ENCODE peak calls at places on chromosomes 3 and 15, in six cellular contexts. D is RWPE1, C is breast epithelium, V is A549, G is pancreas, E is RWPE2. F is an unnamed sample.

GRCh38 chr15:57957113-57957512 is 108.4 kb downstream of the ALDH1A2 start:
- DNase-seq in V (no peak), E (no peak), D (no peak), G (no peak), C (no peak), F (no peak)

GRCh38 chr3:160801386-160802118 is 45.5 kb downstream of the PPM1L start:
- DNase-seq in D (no peak), V (no peak), C (no peak), E (no peak), G (no peak), F (no peak)

GRCh38 chr15:63597033-63597790 is at the start of gene FBXL22:
- DNase-seq in V (no peak), E (no peak), G (no peak), D (no peak), C (no peak), F (peak)

GRCh38 chr15:85751731-85752421 is 42.8 kb downstream of the KLHL25 start:
- DNase-seq in D (no peak), C (no peak), E (peak), V (no peak), G (no peak), F (peak)

GRCh38 chr3:62101488-62101887 is 271.9 kb downstream of the FEZF2 start:
- DNase-seq in G (no peak), D (no peak), V (no peak), E (no peak), C (no peak), F (no peak)

GRCh38 chr15:92463826-92464225 is 70.1 kb downstream of the ST8SIA2 start:
- DNase-seq in D (no peak), G (no peak), E (no peak), C (no peak), V (peak), F (no peak)

GRCh38 chr3:12891985-12892839 is 50.8 kb upstream of the RPL32 start:
- DNase-seq in C (peak), E (no peak), V (peak), G (peak), D (peak), F (peak)

GRCh38 chr3:195763248-195763830 is 42.6 kb downstream of the MUC20 start:
- DNase-seq in C (no peak), V (no peak), E (no peak), G (no peak), D (no peak), F (no peak)

GRCh38 chr15:38624248-38625214 is 59.9 kb upstream of the RASGRP1 start:
- DNase-seq in V (no peak), G (no peak), C (no peak), E (no peak), D (no peak), F (no peak)

GRCh38 chr3:154779571-154779970 is 300.5 kb upstream of the MME start:
- DNase-seq in E (no peak), G (no peak), V (no peak), C (no peak), D (peak), F (no peak)

GRCh38 chr3:38334656-38335055 is 11.9 kb upstream of the XYLB start:
- DNase-seq in G (no peak), C (no peak), E (no peak), D (no peak), V (no peak), F (no peak)

GRCh38 chr3:169668081-169668956 is 4.8 kb upstream of the MECOM start:
- DNase-seq in C (no peak), D (peak), V (peak), G (peak), E (no peak), F (peak)

GRCh38 chr3:6526321-6526720 is 334.6 kb upstream of the GRM7 start:
- DNase-seq in G (no peak), D (no peak), V (no peak), C (no peak), E (no peak), F (no peak)

GRCh38 chr3:73623996-73624362 is 762 bp downstream of the PDZRN3 start:
- DNase-seq in D (no peak), G (peak), E (no peak), V (no peak), C (no peak), F (peak)

GRCh38 chr3:129231331-129232119 is 17.9 kb upstream of the COPG1 start:
- DNase-seq in V (peak), E (no peak), G (no peak), C (no peak), D (no peak), F (no peak)

GRCh38 chr15:100653608-100654007 is 51.2 kb downstream of the ASB7 start:
- DNase-seq in V (no peak), G (no peak), E (no peak), C (no peak), D (no peak), F (no peak)

GRCh38 chr3:58748024-58748423 is 81.5 kb upstream of the FAM3D start:
- DNase-seq in V (no peak), E (no peak), D (no peak), G (no peak), C (no peak), F (no peak)

DNA sequence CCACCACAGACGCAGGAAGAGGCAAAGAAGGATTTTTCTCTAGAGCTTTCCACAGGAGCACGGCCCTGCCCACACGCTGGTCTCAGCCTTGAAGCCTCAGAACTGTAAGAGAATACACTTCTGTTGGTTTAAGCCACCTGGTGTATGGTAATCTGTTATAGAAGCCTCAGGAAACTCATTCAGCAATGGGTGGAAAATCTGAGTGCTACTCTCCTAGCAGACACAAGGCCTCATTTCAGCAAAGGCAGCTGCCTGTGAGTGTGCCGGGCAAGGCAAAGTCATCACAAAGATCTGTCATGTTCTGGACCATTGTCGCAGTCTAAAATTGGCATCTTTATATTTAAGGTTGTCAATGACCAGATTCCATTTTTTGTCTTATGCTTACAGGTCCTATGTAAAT is 31.0 kb downstream of the ATP10A start:
- DNase-seq in D (no peak), C (no peak), E (no peak), V (no peak), G (no peak), F (no peak)
- H3K27ac ChIP-seq in D (peak), C (no peak), E (peak), V (peak), G (no peak), F (no peak)

GRCh38 chr3:119365418-119365817 is 71.2 kb downstream of the ARHGAP31 start:
- DNase-seq in C (no peak), G (no peak), V (no peak), D (no peak), E (no peak), F (no peak)

GRCh38 chr3:119360736-119361462 is 66.7 kb downstream of the ARHGAP31 start:
- DNase-seq in V (no peak), D (no peak), E (no peak), G (no peak), C (no peak), F (peak)

GRCh38 chr3:119360046-119360445 is 65.9 kb downstream of the ARHGAP31 start:
- DNase-seq in G (no peak), V (no peak), D (no peak), C (no peak), E (no peak), F (no peak)

GRCh38 chr3:119362010-119362409 is 67.8 kb downstream of the ARHGAP31 start:
- DNase-seq in V (no peak), G (no peak), E (no peak), D (no peak), C (no peak), F (no peak)

GRCh38 chr3:119362940-119363725 is 69.0 kb downstream of the ARHGAP31 start:
- DNase-seq in E (no peak), G (no peak), V (no peak), C (no peak), D (no peak), F (no peak)
- TF ChIP-seq CTCF in E (no peak), G (no peak), V (no peak), C (no peak), D (no peak), F (no peak)

DNA sequence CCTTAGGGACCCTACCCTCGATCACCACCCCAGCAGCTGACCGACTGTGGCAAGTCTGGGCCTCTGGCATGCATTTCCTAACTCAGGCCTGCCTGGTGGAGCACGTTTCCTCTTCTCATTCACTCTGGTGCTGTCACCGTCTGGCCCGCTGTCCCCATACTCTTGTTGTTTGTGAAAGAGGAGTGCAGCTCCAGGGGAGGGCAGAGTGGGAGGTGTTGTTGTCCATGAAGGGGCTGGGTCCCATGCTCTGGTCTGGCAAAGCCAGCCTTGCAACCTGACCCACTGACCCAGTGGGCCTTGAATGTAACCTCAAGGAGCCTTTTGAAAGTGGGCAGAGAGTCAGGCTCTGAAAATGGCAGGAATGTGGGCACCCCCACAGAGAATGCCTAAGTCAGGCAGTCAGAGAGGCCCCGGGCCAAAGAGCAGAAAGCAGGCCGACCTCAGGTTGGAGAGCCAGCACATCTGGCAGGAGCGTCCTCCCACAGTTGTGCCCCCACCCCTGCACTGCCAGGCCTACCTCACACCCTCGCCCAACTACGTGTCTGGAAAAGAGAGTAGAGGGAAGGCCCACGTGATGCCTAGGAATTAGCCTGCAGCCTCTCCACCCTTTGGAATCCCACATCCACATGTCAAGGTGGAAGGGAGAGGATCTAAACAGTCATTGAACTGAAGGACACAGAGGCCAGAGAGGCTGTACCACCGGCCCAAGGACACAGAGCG is 10.9 kb downstream of the SEMA7A start:
- DNase-seq in D (peak), E (peak), V (peak), C (peak), G (no peak), F (peak)
- H3K27ac ChIP-seq in D (peak), E (peak), V (peak), C (peak), G (no peak), F (peak)

GRCh38 chr3:149542375-149543312 is 68.1 kb downstream of the TM4SF4 start:
- DNase-seq in D (no peak), G (peak), E (no peak), V (peak), C (no peak), F (no peak)

GRCh38 chr3:149536429-149536828 is 61.9 kb downstream of the TM4SF4 start:
- DNase-seq in G (peak), E (no peak), V (peak), D (no peak), C (no peak), F (peak)

GRCh38 chr3:149541091-149541491 is 66.6 kb downstream of the TM4SF4 start:
- DNase-seq in C (no peak), E (no peak), D (no peak), G (no peak), V (peak), F (no peak)

GRCh38 chr3:149538371-149538770 is 63.9 kb downstream of the TM4SF4 start:
- DNase-seq in C (no peak), G (no peak), D (no peak), V (no peak), E (no peak), F (no peak)

GRCh38 chr3:149539491-149539890 is 65.0 kb downstream of the TM4SF4 start:
- DNase-seq in E (no peak), C (no peak), V (no peak), D (no peak), G (no peak), F (no peak)
- TF ChIP-seq CTCF in E (no peak), C (no peak), V (no peak), D (no peak), G (no peak), F (no peak)

DNA sequence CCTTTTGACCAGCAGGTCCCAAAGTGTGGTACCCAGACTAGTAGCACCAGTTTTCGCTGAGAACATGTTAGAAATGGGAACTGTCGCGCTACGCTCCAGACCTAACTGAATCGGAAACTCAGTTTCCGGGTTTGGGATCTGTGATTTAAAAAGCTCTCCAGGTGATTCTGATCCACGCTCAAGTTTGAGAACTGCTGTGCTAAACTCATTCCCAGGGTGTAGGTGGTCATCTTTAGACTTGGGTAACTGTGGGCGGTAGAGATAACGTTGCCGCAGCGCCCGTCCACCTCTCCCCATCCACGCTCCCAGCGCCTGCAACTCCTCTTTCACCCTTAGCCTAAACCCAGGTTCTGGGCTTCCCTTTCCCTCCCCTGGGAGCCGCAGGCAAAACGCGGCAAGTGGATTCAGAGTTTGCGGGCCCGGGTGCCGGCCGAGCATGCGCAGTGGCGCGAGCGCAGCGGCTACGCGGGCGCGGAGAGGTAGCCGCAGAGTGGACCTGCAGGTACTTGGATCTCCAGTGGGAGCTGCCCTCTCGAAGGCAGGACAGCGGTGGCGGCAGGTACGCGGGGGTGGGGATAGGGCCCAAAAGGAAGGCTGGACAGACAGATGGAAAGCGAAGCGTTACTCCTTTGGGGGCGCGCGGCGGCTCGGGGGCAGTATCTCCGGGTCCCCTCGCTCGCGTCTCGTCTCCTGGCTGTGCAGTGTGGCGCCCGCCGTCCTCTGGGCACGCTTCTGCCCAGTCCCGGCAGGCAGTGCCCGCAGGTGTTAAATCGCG is at the start of gene PLS1:
- DNase-seq in C (peak), V (peak), E (peak), D (peak), G (peak), F (peak)
- H3K27ac ChIP-seq in C (peak), V (peak), E (peak), D (peak), G (peak), F (no peak)

GRCh38 chr3:106208979-106209378 is 340.2 kb upstream of the CBLB start:
- DNase-seq in E (no peak), C (no peak), V (peak), G (no peak), D (no peak), F (no peak)
- TF ChIP-seq CTCF in E (peak), C (no peak), V (peak), G (no peak), D (peak), F (peak)

GRCh38 chr15:25776071-25776740 is 86.9 kb downstream of the ATP10A start:
- DNase-seq in G (no peak), V (no peak), C (no peak), D (no peak), E (peak), F (no peak)
- H3K27ac ChIP-seq in G (no peak), V (peak), C (no peak), D (peak), E (peak), F (no peak)

DNA sequence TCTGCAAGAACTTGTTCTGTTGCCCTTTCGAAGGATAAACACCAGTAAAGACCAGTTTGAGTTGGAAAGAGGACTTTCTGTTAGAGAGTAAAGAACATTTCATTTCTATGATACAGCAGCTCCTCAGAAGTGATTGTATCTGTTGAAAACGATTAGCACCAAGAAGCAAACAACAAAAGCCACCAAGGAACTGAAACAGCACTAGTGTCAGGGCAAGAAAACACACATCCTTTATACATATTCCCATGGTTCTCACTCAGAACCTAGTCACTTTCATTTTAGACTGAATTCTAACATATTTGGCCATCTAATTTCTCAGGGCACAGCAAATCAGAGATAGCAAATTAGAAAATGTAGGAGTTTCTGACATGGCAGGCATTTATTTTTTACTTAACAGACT is 116.1 kb downstream of the ATP1B3 start:
- DNase-seq in E (no peak), D (no peak), C (no peak), G (no peak), V (no peak), F (no peak)
- TF ChIP-seq CTCF in E (no peak), D (no peak), C (no peak), G (no peak), V (no peak), F (no peak)